ENCODE peak calls at places on chromosomes 12 and 14, in four cellular contexts. One of them, this sample, is unnamed.
A peak's percentile ranks its signal among the peaks of the same experiment; 100 is the strongest.

GRCh38 chr12:98532687-98533304 is 17.4 kb downstream of the TMPO start:
- DNase-seq in A549: peak; percentile 49
- DNase-seq in GM12878: no peak
- DNase-seq in K562: peak; percentile 74
- DNase-seq in this sample: peak; percentile 59

GRCh38 chr14:50845166-50845565 is 14.2 kb upstream of the NIN start:
- DNase-seq in A549: no peak
- DNase-seq in GM12878: no peak
- DNase-seq in K562: no peak
- DNase-seq in this sample: no peak

GRCh38 chr14:39265032-39265431 is 31.3 kb downstream of the MIA2 start:
- DNase-seq in A549: no peak
- DNase-seq in GM12878: no peak
- DNase-seq in K562: peak; percentile 20
- DNase-seq in this sample: no peak

GRCh38 chr12:68885381-68885780 is 47.6 kb downstream of the CPM start:
- DNase-seq in A549: no peak
- DNase-seq in GM12878: no peak
- DNase-seq in K562: no peak
- DNase-seq in this sample: no peak

GRCh38 chr12:107622005-107622404 is 63.6 kb upstream of the PWP1 start:
- DNase-seq in A549: no peak
- DNase-seq in GM12878: no peak
- DNase-seq in K562: peak; percentile 65
- DNase-seq in this sample: peak; percentile 9

GRCh38 chr12:188910-189621 is 24.9 kb downstream of the SLC6A12 start:
- DNase-seq in A549: peak; percentile 85
- DNase-seq in GM12878: no peak
- DNase-seq in K562: peak; percentile 49
- DNase-seq in this sample: no peak

GRCh38 chr12:1706284-1707016 is 15.6 kb downstream of the ADIPOR2 start:
- DNase-seq in A549: no peak
- DNase-seq in GM12878: no peak
- DNase-seq in K562: peak; percentile 31
- DNase-seq in this sample: no peak

GRCh38 chr12:30219047-30219446 is 435.3 kb upstream of the TMTC1 start:
- DNase-seq in A549: no peak
- DNase-seq in GM12878: no peak
- DNase-seq in K562: no peak
- DNase-seq in this sample: no peak

GRCh38 chr12:49720214-49720613 is 13.0 kb upstream of the FMNL3 start:
- DNase-seq in A549: no peak
- DNase-seq in GM12878: no peak
- DNase-seq in K562: no peak
- DNase-seq in this sample: peak; percentile 52

GRCh38 chr14:61527325-61528100 is 167.8 kb upstream of the HIF1A start:
- DNase-seq in A549: peak; percentile 50
- DNase-seq in GM12878: no peak
- DNase-seq in K562: peak; percentile 31
- DNase-seq in this sample: peak; percentile 30

GRCh38 chr12:57522887-57523705 is 472 bp downstream of the MBD6 start:
- DNase-seq in A549: no peak
- DNase-seq in GM12878: no peak
- DNase-seq in K562: peak; percentile 84
- DNase-seq in this sample: no peak

GRCh38 chr12:113437729-113438100 is 15.5 kb downstream of the SDSL start:
- DNase-seq in A549: no peak
- DNase-seq in GM12878: no peak
- DNase-seq in K562: no peak
- DNase-seq in this sample: no peak

GRCh38 chr12:45543887-45544286 is 185.6 kb upstream of the ARID2 start:
- DNase-seq in A549: peak; percentile 62
- DNase-seq in GM12878: peak; percentile 56
- DNase-seq in K562: peak; percentile 68
- DNase-seq in this sample: peak; percentile 53

GRCh38 chr14:94001501-94002396 is 4.6 kb downstream of the CCDC197 start:
- DNase-seq in A549: peak; percentile 83
- DNase-seq in GM12878: no peak
- DNase-seq in K562: peak; percentile 51
- DNase-seq in this sample: peak; percentile 56

GRCh38 chr12:112988224-112988623 is 9.9 kb downstream of the OAS2 start:
- DNase-seq in A549: no peak
- DNase-seq in GM12878: no peak
- DNase-seq in K562: no peak
- DNase-seq in this sample: no peak

GRCh38 chr14:94074534-94074933 is 6.5 kb downstream of the DDX24 start:
- DNase-seq in A549: no peak
- DNase-seq in GM12878: no peak
- DNase-seq in K562: no peak
- DNase-seq in this sample: no peak

GRCh38 chr12:3607039-3607719 is 116.2 kb downstream of the PRMT8 start:
- DNase-seq in A549: no peak
- DNase-seq in GM12878: no peak
- DNase-seq in K562: no peak
- DNase-seq in this sample: no peak

GRCh38 chr12:70839544-70839943 is 81.0 kb downstream of the PTPRR start:
- DNase-seq in A549: no peak
- DNase-seq in GM12878: no peak
- DNase-seq in K562: no peak
- DNase-seq in this sample: no peak

GRCh38 chr14:59869381-59870255 is 958 bp downstream of the RTN1 start:
- DNase-seq in A549: no peak
- DNase-seq in GM12878: no peak
- DNase-seq in K562: no peak
- DNase-seq in this sample: no peak

GRCh38 chr12:65495233-65495632 is 216.8 kb downstream of the MSRB3 start:
- DNase-seq in A549: peak; percentile 6
- DNase-seq in GM12878: no peak
- DNase-seq in K562: no peak
- DNase-seq in this sample: peak; percentile 7

GRCh38 chr12:121430821-121431415 is 31.0 kb downstream of the RNF34 start:
- DNase-seq in A549: no peak
- DNase-seq in GM12878: no peak
- DNase-seq in K562: no peak
- DNase-seq in this sample: no peak

GRCh38 chr14:104954746-104955395 is 23.3 kb downstream of the AHNAK2 start:
- DNase-seq in A549: no peak
- DNase-seq in GM12878: no peak
- DNase-seq in K562: no peak
- DNase-seq in this sample: no peak

GRCh38 chr14:105075364-105076295 is 10.4 kb upstream of the GPR132 start:
- DNase-seq in A549: no peak
- DNase-seq in GM12878: no peak
- DNase-seq in K562: peak; percentile 89
- DNase-seq in this sample: no peak

GRCh38 chr12:24903305-24904088 is 45.4 kb downstream of the BCAT1 start:
- DNase-seq in A549: no peak
- DNase-seq in GM12878: no peak
- DNase-seq in K562: no peak
- DNase-seq in this sample: no peak

GRCh38 chr12:29889737-29890136 is 106.0 kb upstream of the TMTC1 start:
- DNase-seq in A549: no peak
- DNase-seq in GM12878: no peak
- DNase-seq in K562: peak; percentile 30
- DNase-seq in this sample: peak; percentile 4

GRCh38 chr14:64407329-64407728 is 19.2 kb downstream of the MTHFD1 start:
- DNase-seq in A549: no peak
- DNase-seq in GM12878: no peak
- DNase-seq in K562: no peak
- DNase-seq in this sample: no peak

GRCh38 chr12:51863363-51863920 is 14.9 kb upstream of the FIGNL2 start:
- DNase-seq in A549: no peak
- DNase-seq in GM12878: no peak
- DNase-seq in K562: no peak
- DNase-seq in this sample: no peak

GRCh38 chr12:57888407-57889157 is 42.1 kb upstream of the CTDSP2 start:
- DNase-seq in A549: no peak
- DNase-seq in GM12878: no peak
- DNase-seq in K562: no peak
- DNase-seq in this sample: no peak

GRCh38 chr14:35107866-35108265 is 13.9 kb downstream of the PPP2R3C start:
- DNase-seq in A549: no peak
- DNase-seq in GM12878: no peak
- DNase-seq in K562: no peak
- DNase-seq in this sample: no peak

GRCh38 chr12:70178038-70178437 is 65.2 kb upstream of the CNOT2 start:
- DNase-seq in A549: no peak
- DNase-seq in GM12878: no peak
- DNase-seq in K562: no peak
- DNase-seq in this sample: no peak

GRCh38 chr14:74935340-74935640 is 12.2 kb upstream of the RPS6KL1 start:
- DNase-seq in A549: no peak
- DNase-seq in GM12878: no peak
- DNase-seq in K562: no peak
- DNase-seq in this sample: no peak

GRCh38 chr12:57935839-57936512 is 5.4 kb upstream of the ATP23 start:
- DNase-seq in A549: peak; percentile 89
- DNase-seq in GM12878: peak; percentile 79
- DNase-seq in K562: peak; percentile 98
- DNase-seq in this sample: peak; percentile 94

GRCh38 chr14:101476258-101476930 is 84.9 kb upstream of the DIO3 start:
- DNase-seq in A549: peak; percentile 62
- DNase-seq in GM12878: no peak
- DNase-seq in K562: no peak
- DNase-seq in this sample: no peak

GRCh38 chr14:32698831-32699230 is 239.8 kb upstream of the NPAS3 start:
- DNase-seq in A549: no peak
- DNase-seq in GM12878: no peak
- DNase-seq in K562: no peak
- DNase-seq in this sample: no peak
- TF ChIP-seq CHD4 in A549: no peak
- TF ChIP-seq CHD4 in GM12878: no peak
- TF ChIP-seq CHD4 in K562: no peak
- TF ChIP-seq CHD4 in this sample: no peak

GRCh38 chr12:92977326-92977725 is 48.2 kb upstream of the EEA1 start:
- DNase-seq in A549: no peak
- DNase-seq in GM12878: no peak
- DNase-seq in K562: no peak
- DNase-seq in this sample: no peak
- TF ChIP-seq CHD4 in A549: no peak
- TF ChIP-seq CHD4 in GM12878: no peak
- TF ChIP-seq CHD4 in K562: no peak
- TF ChIP-seq CHD4 in this sample: no peak

GRCh38 chr12:126385785-126386184 is 1320.5 kb downstream of the AACS start:
- DNase-seq in A549: no peak
- DNase-seq in GM12878: no peak
- DNase-seq in K562: no peak
- DNase-seq in this sample: no peak

GRCh38 chr12:126389961-126390360 is 1324.7 kb downstream of the AACS start:
- DNase-seq in A549: no peak
- DNase-seq in GM12878: no peak
- DNase-seq in K562: no peak
- DNase-seq in this sample: no peak

GRCh38 chr12:126384029-126384564 is 1318.9 kb downstream of the AACS start:
- DNase-seq in A549: no peak
- DNase-seq in GM12878: no peak
- DNase-seq in K562: no peak
- DNase-seq in this sample: no peak

GRCh38 chr12:126390969-126391566 is 1325.8 kb downstream of the AACS start:
- DNase-seq in A549: no peak
- DNase-seq in GM12878: no peak
- DNase-seq in K562: no peak
- DNase-seq in this sample: no peak

GRCh38 chr12:126389215-126389841 is 1324.1 kb downstream of the AACS start:
- DNase-seq in A549: no peak
- DNase-seq in GM12878: no peak
- DNase-seq in K562: no peak
- DNase-seq in this sample: no peak
- TF ChIP-seq CHD4 in A549: no peak
- TF ChIP-seq CHD4 in GM12878: no peak
- TF ChIP-seq CHD4 in K562: no peak
- TF ChIP-seq CHD4 in this sample: no peak

DNA sequence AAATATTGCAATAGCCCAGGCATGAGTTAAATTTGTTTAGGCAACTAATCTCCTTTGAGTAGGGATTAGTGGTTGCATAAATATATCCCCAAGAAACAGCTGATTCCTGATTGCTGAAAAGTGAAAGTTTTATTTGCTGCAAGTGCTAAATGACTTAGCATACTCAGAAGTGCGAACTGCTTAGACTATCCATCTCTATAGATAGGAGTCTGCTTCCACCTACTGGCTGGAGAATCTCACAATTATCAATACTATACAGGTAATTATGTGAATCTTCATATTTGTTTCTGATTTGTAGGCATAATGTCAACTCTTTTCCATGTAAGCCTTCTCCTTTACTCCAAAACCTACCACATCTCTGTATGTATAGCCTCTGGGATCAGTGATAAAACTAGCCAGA is 11.9 kb upstream of the SLCO1B3 start:
- DNase-seq in A549: no peak
- DNase-seq in GM12878: no peak
- DNase-seq in K562: no peak
- DNase-seq in this sample: peak; percentile 46
- TF ChIP-seq CHD4 in A549: no peak
- TF ChIP-seq CHD4 in GM12878: no peak
- TF ChIP-seq CHD4 in K562: no peak
- TF ChIP-seq CHD4 in this sample: no peak

GRCh38 chr14:24234095-24235020 is 1.6 kb downstream of the GMPR2 start:
- DNase-seq in A549: no peak
- DNase-seq in GM12878: no peak
- DNase-seq in K562: no peak
- DNase-seq in this sample: no peak

GRCh38 chr14:24233538-24233866 is 773 bp downstream of the GMPR2 start:
- DNase-seq in A549: no peak
- DNase-seq in GM12878: no peak
- DNase-seq in K562: peak; percentile 16
- DNase-seq in this sample: peak; percentile 64

GRCh38 chr14:24232121-24232644 is at the start of gene NEDD8:
- DNase-seq in A549: peak; percentile 92
- DNase-seq in GM12878: peak; percentile 69
- DNase-seq in K562: peak; percentile 83
- DNase-seq in this sample: peak; percentile 99

GRCh38 chr14:24231263-24232120 is 675 bp downstream of the NEDD8 start:
- DNase-seq in A549: peak; percentile 36
- DNase-seq in GM12878: no peak
- DNase-seq in K562: peak; percentile 18
- DNase-seq in this sample: peak; percentile 40

GRCh38 chr14:24232645-24233537 is at the start of gene GMPR2:
- DNase-seq in A549: peak; percentile 68
- DNase-seq in GM12878: no peak
- DNase-seq in K562: peak; percentile 71
- DNase-seq in this sample: no peak
- TF ChIP-seq CHD4 in A549: no peak
- TF ChIP-seq CHD4 in GM12878: no peak
- TF ChIP-seq CHD4 in K562: no peak
- TF ChIP-seq CHD4 in this sample: no peak

This sample was measured in HepG2.